ENCODE peak calls at places on chromosome 14, in four cellular contexts. T is suprapubic skin, Q is thyroid gland, F is ovary. L is an unnamed sample.

GRCh38 chr14:104702673-104703072 is 13.3 kb downstream of the INF2 start:
- DNase-seq in T (no peak), F (no peak), Q (no peak), L (no peak)

GRCh38 chr14:68709007-68709406 is 83.9 kb downstream of the ZFP36L1 start:
- DNase-seq in T (no peak), Q (no peak), F (no peak), L (no peak)

GRCh38 chr14:29320261-29320660 is 553.7 kb downstream of the FOXG1 start:
- DNase-seq in T (no peak), F (no peak), Q (no peak), L (no peak)

GRCh38 chr14:105064721-105065143 is 498 bp downstream of the GPR132 start:
- DNase-seq in F (no peak), Q (peak; percentile 75), T (peak; percentile 65), L (no peak)

GRCh38 chr14:59912443-59912842 is 7.5 kb upstream of the LRRC9 start:
- DNase-seq in F (no peak), Q (no peak), T (no peak), L (no peak)

GRCh38 chr14:37241206-37241605 is 43.5 kb downstream of the MIPOL1 start:
- DNase-seq in F (no peak), T (no peak), Q (no peak), L (no peak)

GRCh38 chr14:105146181-105146975 is 22.2 kb downstream of the JAG2 start:
- DNase-seq in T (peak; percentile 58), Q (no peak), F (no peak), L (no peak)

GRCh38 chr14:49972840-49973239 is 80.0 kb downstream of the ARF6 start:
- DNase-seq in Q (peak; percentile 39), F (peak; percentile 47), T (no peak), L (no peak)

GRCh38 chr14:20782280-20782890 is 1.3 kb downstream of the RNASE6 start:
- DNase-seq in T (no peak), F (no peak), Q (no peak), L (no peak)

DNA sequence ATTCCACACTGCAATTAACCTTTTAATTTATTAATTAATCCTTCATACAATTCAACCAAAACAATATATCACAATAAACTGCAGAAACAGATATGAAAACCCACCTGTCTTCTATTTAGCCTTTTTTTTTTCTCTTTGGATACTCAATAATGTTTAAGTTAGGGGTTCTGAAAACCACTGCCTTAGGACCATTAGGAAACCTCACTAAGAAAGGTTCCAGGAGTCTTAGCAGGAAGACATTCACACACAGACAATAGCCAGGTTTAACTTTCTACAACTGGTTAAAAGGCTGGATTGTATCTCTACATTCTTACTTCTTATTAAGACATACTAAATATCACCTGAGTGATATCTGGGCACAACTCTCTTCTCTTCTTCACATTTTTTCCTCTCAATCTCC is 3.3 kb downstream of the SEC23A start:
- DNase-seq in T (no peak), Q (no peak), F (no peak), L (no peak)
- H3K4me1 ChIP-seq in T (peaks cover 29% of the 10 kb centered on the region), Q (peaks cover 26% of the 10 kb centered on the region), F (peaks cover 2% of the 10 kb centered on the region), L (peaks cover 16% of the 10 kb centered on the region)

GRCh38 chr14:88935083-88935482 is 110.6 kb downstream of the TTC8 start:
- DNase-seq in T (no peak), F (no peak), Q (no peak), L (no peak)

GRCh38 chr14:88933203-88933602 is 108.8 kb downstream of the TTC8 start:
- DNase-seq in T (no peak), Q (no peak), F (no peak), L (no peak)

GRCh38 chr14:88934231-88934898 is 109.9 kb downstream of the TTC8 start:
- DNase-seq in Q (no peak), F (no peak), T (no peak), L (no peak)

DNA sequence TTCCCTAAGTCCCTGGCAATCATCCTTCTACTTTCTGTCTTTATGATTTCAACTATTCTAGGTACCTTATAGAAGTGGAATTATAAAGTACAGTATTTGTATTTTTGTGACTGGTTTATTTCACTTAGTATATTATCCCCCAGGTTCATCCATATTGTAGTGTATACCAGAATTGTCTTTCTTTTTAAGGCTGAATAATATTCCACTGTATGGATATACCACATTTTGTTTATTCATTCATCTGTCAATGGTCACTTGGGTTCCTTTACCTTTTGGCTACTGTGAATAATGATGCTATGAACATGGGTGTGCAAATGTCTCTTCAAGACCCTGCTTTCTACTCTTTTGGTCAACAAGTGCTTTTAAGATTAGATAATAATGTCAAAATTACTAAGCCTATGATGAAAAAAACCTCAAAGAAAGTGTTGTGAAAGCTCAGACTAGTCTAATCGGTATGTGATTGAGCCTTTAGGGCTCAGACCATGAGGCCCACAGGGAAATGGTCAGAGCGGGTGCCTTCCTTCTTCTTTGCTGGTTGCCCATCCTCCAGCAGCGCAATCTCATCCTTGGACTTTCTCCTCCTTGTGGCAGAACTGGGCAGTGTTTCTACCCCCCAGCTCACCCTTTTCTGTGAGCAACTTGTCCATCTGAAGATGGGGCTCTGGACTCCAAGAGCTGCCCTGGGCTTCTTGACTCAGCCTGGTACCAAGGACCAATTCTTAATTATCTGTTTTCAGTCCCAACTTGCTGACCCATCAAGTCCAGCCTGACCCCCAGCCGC is 105.4 kb downstream of the TTC8 start:
- DNase-seq in Q (no peak), T (no peak), F (no peak), L (no peak)
- TF ChIP-seq CTCF in Q (no peak), T (no peak), F (no peak), L (no peak)

DNA sequence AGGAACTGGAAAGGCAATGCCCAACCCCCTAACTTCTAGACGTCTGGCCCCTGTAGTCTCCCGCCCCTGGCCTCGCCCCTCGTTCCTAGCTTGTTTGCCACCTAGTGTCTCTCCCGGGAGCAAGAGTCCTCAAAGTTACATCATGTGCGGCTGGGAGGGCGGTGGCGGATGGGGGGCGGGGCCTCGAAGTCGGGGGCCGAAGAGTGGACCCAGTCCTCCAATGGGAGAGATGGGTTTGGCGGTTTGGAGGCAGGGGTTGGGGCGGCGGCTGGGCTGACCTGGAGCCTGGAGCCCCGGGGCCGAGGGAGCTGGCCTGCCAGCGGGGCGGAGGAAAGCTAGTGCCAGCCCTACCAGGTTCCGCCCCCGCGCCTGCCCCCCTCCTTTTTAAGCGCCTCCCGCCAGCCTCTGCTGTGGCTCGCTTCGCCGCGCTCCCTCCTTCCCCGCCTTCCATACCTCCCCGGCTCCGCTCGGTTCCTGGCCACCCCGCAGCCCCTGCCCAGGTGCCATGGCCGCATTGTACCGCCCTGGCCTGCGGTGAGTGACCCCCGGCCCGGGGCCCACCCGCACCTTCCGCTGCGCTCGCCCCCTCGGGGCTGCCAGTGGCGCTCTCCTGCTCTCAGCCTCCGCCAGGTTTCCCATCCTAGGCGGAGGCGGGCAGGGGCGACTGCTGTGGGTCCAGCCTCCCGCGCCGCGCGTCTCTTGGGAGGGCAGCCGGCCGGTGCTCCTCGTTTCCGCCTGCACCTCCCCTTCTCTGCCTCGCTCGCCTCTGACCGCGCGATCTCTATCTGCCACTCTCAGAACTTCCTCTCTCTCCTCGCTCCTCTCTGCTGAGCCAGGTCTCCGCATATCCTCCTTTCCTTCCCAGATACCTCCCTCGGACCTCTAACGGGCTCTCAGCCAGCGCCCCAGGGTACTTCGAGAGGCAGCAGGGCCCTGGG is at the start of gene PCK2:
- DNase-seq in T (peak; percentile 96), F (peak; percentile 88), Q (peak; percentile 97), L (peak; percentile 72)
- TF ChIP-seq POLR2A in T (peak; percentile 51), F (peak; percentile 48), Q (peak; percentile 90), L (peak; percentile 71)

DNA sequence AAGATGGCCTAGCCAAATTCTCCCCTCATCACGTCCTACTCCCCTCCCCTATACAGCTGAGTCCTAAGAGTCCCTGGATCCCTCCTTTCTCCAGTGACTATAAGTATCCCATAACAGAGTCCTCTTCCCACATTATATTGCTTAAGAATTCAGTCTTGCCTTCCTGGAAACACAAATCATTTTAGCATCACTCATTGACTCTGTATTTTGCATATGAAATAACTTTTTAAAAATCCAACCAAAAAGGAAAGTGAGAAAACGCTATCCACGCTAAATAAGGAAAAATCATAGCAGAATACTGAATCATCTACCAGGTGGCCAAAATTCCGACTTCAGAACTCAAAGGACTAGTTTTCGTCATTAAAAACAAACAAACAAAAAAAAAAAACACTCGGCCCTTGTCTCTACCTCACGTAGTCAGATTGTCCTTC is 130.2 kb downstream of the GCH1 start:
- DNase-seq in T (no peak), Q (no peak), F (no peak), L (no peak)
- H3K4me1 ChIP-seq in T (peaks cover 24% of the 10 kb centered on the region), Q (no peaks in the 10 kb centered on the region), F (peaks cover 3% of the 10 kb centered on the region), L (peaks cover 22% of the 10 kb centered on the region)

DNA sequence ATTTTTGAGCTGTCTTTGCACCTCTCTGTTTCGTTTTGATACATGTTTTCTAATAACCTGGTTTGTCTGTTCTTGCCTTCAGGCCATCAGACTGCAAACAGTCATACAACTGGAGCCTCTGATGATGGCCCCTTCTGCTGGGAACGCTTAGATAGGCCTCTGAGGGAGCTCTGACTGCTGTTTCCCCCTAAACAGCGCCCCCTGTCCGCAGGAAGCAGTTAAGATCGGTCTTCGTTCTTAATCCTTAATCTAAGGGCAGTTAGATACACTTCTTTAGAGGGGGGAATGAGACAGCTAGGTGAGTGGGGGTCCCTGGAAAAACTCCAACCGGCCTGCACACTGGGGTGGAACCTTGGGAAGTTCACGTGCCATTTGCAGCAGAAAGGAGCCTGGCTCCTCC is 1338.8 kb upstream of the SEL1L start:
- DNase-seq in T (no peak), Q (no peak), F (no peak), L (no peak)
- TF ChIP-seq CTCF in T (no peak), Q (no peak), F (no peak), L (no peak)

GRCh38 chr14:99683619-99684355 is at the start of gene CYP46A1:
- DNase-seq in Q (peak; percentile 100), F (peak; percentile 100), T (peak; percentile 100), L (peak; percentile 95)
- TF ChIP-seq POLR2A in Q (no peak), F (peak; percentile 41), T (no peak), L (no peak)

GRCh38 chr14:91410781-91411536 is 6.7 kb downstream of the CCDC88C start:
- DNase-seq in Q (no peak), F (no peak), T (no peak), L (no peak)

GRCh38 chr14:91409991-91410401 is 7.6 kb downstream of the CCDC88C start:
- DNase-seq in Q (no peak), F (no peak), T (no peak), L (no peak)

GRCh38 chr14:91413547-91414474 is 3.8 kb downstream of the CCDC88C start:
- DNase-seq in F (no peak), Q (peak; percentile 29), T (no peak), L (no peak)

GRCh38 chr14:91414475-91415342 is 2.9 kb downstream of the CCDC88C start:
- DNase-seq in T (no peak), F (no peak), Q (no peak), L (no peak)

DNA sequence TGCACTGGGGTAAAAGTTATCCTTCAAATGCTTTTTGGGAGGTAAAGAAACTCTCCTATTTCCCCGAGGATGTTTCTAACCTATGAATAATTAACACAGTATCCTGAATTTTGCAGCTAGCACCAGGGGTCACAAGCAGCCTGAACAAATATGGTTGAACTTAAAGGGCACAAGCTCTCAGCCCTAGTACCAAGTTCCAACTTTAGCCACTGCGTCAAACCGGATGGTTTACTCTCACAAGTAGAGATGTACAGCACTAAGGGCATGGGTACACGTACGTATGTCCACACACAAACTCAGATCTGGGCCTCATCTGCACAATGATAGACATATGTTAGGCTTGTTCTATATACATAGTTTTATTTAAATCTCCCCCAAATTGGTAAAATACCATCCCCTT is 4.7 kb downstream of the CCDC88C start:
- DNase-seq in F (no peak), Q (no peak), T (no peak), L (no peak)
- H3K4me1 ChIP-seq in F (peaks cover 1% of the 10 kb centered on the region), Q (no peaks in the 10 kb centered on the region), T (peaks cover 24% of the 10 kb centered on the region), L (peaks cover 15% of the 10 kb centered on the region)